ENCODE peak calls at places on chromosomes 16 and 17, in seven cellular contexts. X is NCI-H510A treated with DMSO at 0.1 percent for 48 hours, E is heart left ventricle, W is WERI-Rb-1, M is progenitor cell of endocrine pancreas, I is AG09309, L is CMK. P is an unnamed sample.

GRCh38 chr17:31488264-31488981 is 96.9 kb downstream of the RAB11FIP4 start:
- DNase-seq in X (peak), E (no peak), W (no peak), M (no peak), I (no peak), L (no peak), P (no peak)

GRCh38 chr16:82136956-82137818 is 32.8 kb downstream of the MPHOSPH6 start:
- DNase-seq in X (no peak), E (no peak), W (no peak), M (no peak), I (no peak), L (no peak), P (no peak)

GRCh38 chr17:79041723-79042420 is 17.9 kb downstream of the C1QTNF1 start:
- DNase-seq in X (no peak), E (no peak), W (no peak), M (no peak), I (no peak), L (no peak), P (no peak)

GRCh38 chr17:81885869-81886548 is 5.4 kb downstream of the ALYREF start:
- DNase-seq in X (no peak), E (no peak), W (peak), M (no peak), I (no peak), L (no peak), P (no peak)

GRCh38 chr17:82663381-82664275 is 15.4 kb upstream of the WDR45B start:
- DNase-seq in X (no peak), E (peak), W (no peak), M (no peak), I (no peak), L (no peak), P (no peak)

GRCh38 chr17:73341350-73342056 is 29.7 kb upstream of the CDC42EP4 start:
- DNase-seq in X (no peak), E (no peak), W (no peak), M (no peak), I (no peak), L (no peak), P (no peak)

GRCh38 chr16:89564476-89565255 is 4.2 kb downstream of the RPL13 start:
- DNase-seq in X (no peak), E (no peak), W (no peak), M (no peak), I (no peak), L (no peak), P (no peak)

GRCh38 chr17:42286411-42287295 is 1.6 kb upstream of the STAT5A start:
- DNase-seq in X (no peak), E (peak), W (peak), M (no peak), I (no peak), L (no peak), P (no peak)

GRCh38 chr17:38608648-38609047 is 2.9 kb upstream of the SRCIN1 start:
- DNase-seq in X (peak), E (no peak), W (no peak), M (no peak), I (no peak), L (no peak), P (no peak)

GRCh38 chr17:57108656-57109392 is 23.8 kb downstream of the AKAP1 start:
- DNase-seq in X (peak), E (peak), W (no peak), M (no peak), I (no peak), L (no peak), P (no peak)

GRCh38 chr17:34011599-34011998 is 243.5 kb upstream of the CCL2 start:
- DNase-seq in X (no peak), E (no peak), W (no peak), M (no peak), I (no peak), L (no peak), P (no peak)

GRCh38 chr17:75740631-75741077 is 19.4 kb downstream of the ITGB4 start:
- DNase-seq in X (no peak), E (no peak), W (no peak), M (no peak), I (no peak), L (no peak), P (no peak)

GRCh38 chr17:79789943-79790804 is 6.7 kb downstream of the CBX8 start:
- DNase-seq in X (no peak), E (peak), W (peak), M (peak), I (no peak), L (no peak), P (no peak)

GRCh38 chr16:53249331-53249730 is 184.9 kb upstream of the RBL2 start:
- DNase-seq in X (no peak), E (no peak), W (no peak), M (no peak), I (no peak), L (no peak), P (no peak)

GRCh38 chr17:43552229-43552837 is 6.2 kb upstream of the ETV4 start:
- DNase-seq in X (no peak), E (no peak), W (no peak), M (no peak), I (no peak), L (no peak), P (no peak)

GRCh38 chr17:28811594-28812135 is 30.9 kb downstream of the FAM222B start:
- DNase-seq in X (peak), E (no peak), W (peak), M (no peak), I (no peak), L (peak), P (no peak)

P was measured in HS-5.